ENCODE peak calls at places on chromosomes 11 and 22, in six cellular contexts. L is mesendoderm; W is brain microvascular endothelial cell; X is esophagus muscularis mucosa; U is activated CD4-positive, CD25-positive, alpha-beta regulatory T cell; O is LoVo. H is an unnamed sample.

GRCh38 chr22:17842386-17842785 is 68.1 kb upstream of the BID start:
- DNase-seq in L (no peak), O (no peak), U (no peak), W (no peak), X (no peak), H (no peak)

GRCh38 chr11:14669958-14670357 is 26.4 kb downstream of the PDE3B start:
- DNase-seq in X (no peak), U (no peak), O (no peak), W (no peak), L (no peak), H (no peak)

GRCh38 chr22:49303781-49304461 is 523.8 kb downstream of the BRD1 start:
- DNase-seq in U (no peak), W (no peak), O (no peak), L (no peak), X (peak), H (no peak)

GRCh38 chr22:19823191-19823590 is 31.5 kb downstream of the GNB1L start:
- DNase-seq in X (no peak), U (no peak), W (no peak), O (no peak), L (no peak), H (no peak)

GRCh38 chr11:75031771-75032549 is 43.2 kb downstream of the NEU3 start:
- DNase-seq in X (peak), W (peak), O (peak), L (peak), U (peak), H (peak)

GRCh38 chr11:30485222-30485621 is 100.9 kb downstream of the MPPED2 start:
- DNase-seq in X (no peak), O (no peak), U (no peak), W (no peak), L (no peak), H (no peak)

GRCh38 chr11:1841511-1842148 is 2.8 kb downstream of the TNNI2 start:
- DNase-seq in W (no peak), O (no peak), U (no peak), X (no peak), L (no peak), H (no peak)

GRCh38 chr11:35158371-35159081 is 19.6 kb downstream of the CD44 start:
- DNase-seq in W (no peak), U (no peak), O (no peak), L (peak), X (no peak), H (no peak)

GRCh38 chr11:125088576-125089455 is 22.6 kb downstream of the TMEM218 start:
- DNase-seq in O (no peak), X (no peak), W (no peak), U (no peak), L (no peak), H (no peak)

GRCh38 chr11:33060271-33060670 is 20.9 kb downstream of the TCP11L1 start:
- DNase-seq in L (no peak), W (no peak), U (no peak), X (peak), O (no peak), H (no peak)

GRCh38 chr22:28981818-28982499 is 79.7 kb downstream of the C22orf31 start:
- DNase-seq in X (no peak), O (no peak), W (no peak), L (no peak), U (no peak), H (no peak)

GRCh38 chr11:134272381-134273316 is 3.5 kb upstream of the GLB1L3 start:
- DNase-seq in U (no peak), W (no peak), L (peak), O (no peak), X (no peak), H (no peak)

GRCh38 chr11:16126361-16126760 is 230.0 kb downstream of the SOX6 start:
- DNase-seq in U (no peak), L (peak), X (no peak), W (peak), O (no peak), H (no peak)

GRCh38 chr11:132648841-132649240 is 883.5 kb downstream of the OPCML start:
- DNase-seq in U (no peak), X (peak), O (no peak), W (peak), L (no peak), H (no peak)

GRCh38 chr11:106503901-106504300 is 426.4 kb downstream of the AASDHPPT start:
- DNase-seq in O (no peak), X (no peak), U (no peak), L (no peak), W (peak), H (no peak)

GRCh38 chr22:39135092-39135896 is 17.2 kb downstream of the CBX7 start:
- DNase-seq in W (peak), U (no peak), O (no peak), L (peak), X (no peak), H (no peak)

GRCh38 chr11:10457901-10458300 is 2.8 kb downstream of the AMPD3 start:
- DNase-seq in W (no peak), X (peak), L (no peak), O (no peak), U (no peak), H (no peak)

GRCh38 chr11:3181722-3182461 is 16.8 kb upstream of the OSBPL5 start:
- DNase-seq in L (no peak), W (no peak), X (no peak), U (no peak), O (no peak), H (no peak)

H was measured in D721Med.